ENCODE peak calls at places on chromosomes 3 and 15, in four cellular contexts. One of them, this sample, is unnamed.

GRCh38 chr3:31011383-31011782 is 116.9 kb upstream of the GADL1 start:
- DNase-seq in hepatocyte: no peak
- DNase-seq in testis: no peak
- DNase-seq in fibroblast of lung: no peak
- DNase-seq in this sample: no peak

GRCh38 chr3:42226470-42227425 is 39.2 kb downstream of the CCK start:
- DNase-seq in hepatocyte: no peak
- DNase-seq in testis: peak; percentile 41
- DNase-seq in fibroblast of lung: no peak
- DNase-seq in this sample: no peak

GRCh38 chr3:113981803-113982202 is 34.0 kb downstream of the ZDHHC23 start:
- DNase-seq in hepatocyte: no peak
- DNase-seq in testis: no peak
- DNase-seq in fibroblast of lung: no peak
- DNase-seq in this sample: no peak

GRCh38 chr3:172627057-172627809 is 83.6 kb downstream of the NCEH1 start:
- DNase-seq in hepatocyte: no peak
- DNase-seq in testis: no peak
- DNase-seq in fibroblast of lung: peak; percentile 66
- DNase-seq in this sample: no peak

GRCh38 chr3:9870978-9871377 is 9.1 kb downstream of the CIDEC start:
- DNase-seq in hepatocyte: no peak
- DNase-seq in testis: no peak
- DNase-seq in fibroblast of lung: peak; percentile 81
- DNase-seq in this sample: peak; percentile 28

GRCh38 chr3:120348065-120348980 is 831 bp downstream of the LRRC58 start:
- DNase-seq in hepatocyte: peak; percentile 13
- DNase-seq in testis: no peak
- DNase-seq in fibroblast of lung: peak; percentile 4
- DNase-seq in this sample: no peak

GRCh38 chr3:188832146-188832545 is 339.6 kb upstream of the TPRG1 start:
- DNase-seq in hepatocyte: no peak
- DNase-seq in testis: no peak
- DNase-seq in fibroblast of lung: no peak
- DNase-seq in this sample: no peak

GRCh38 chr3:197229178-197229577 is 69.2 kb downstream of the DLG1 start:
- DNase-seq in hepatocyte: no peak
- DNase-seq in testis: no peak
- DNase-seq in fibroblast of lung: no peak
- DNase-seq in this sample: no peak

GRCh38 chr15:92904832-92905640 is 4.9 kb downstream of the CHD2 start:
- DNase-seq in hepatocyte: no peak
- DNase-seq in testis: no peak
- DNase-seq in fibroblast of lung: peak; percentile 28
- DNase-seq in this sample: no peak

GRCh38 chr3:138686771-138687221 is 78.2 kb downstream of the FAIM start:
- DNase-seq in hepatocyte: peak; percentile 21
- DNase-seq in testis: no peak
- DNase-seq in fibroblast of lung: peak; percentile 83
- DNase-seq in this sample: peak; percentile 80

GRCh38 chr3:117356296-117356695 is 646.7 kb downstream of the TUSC7 start:
- DNase-seq in hepatocyte: no peak
- DNase-seq in testis: no peak
- DNase-seq in fibroblast of lung: no peak
- DNase-seq in this sample: no peak

GRCh38 chr15:39554746-39555387 is 26.0 kb upstream of the THBS1 start:
- DNase-seq in hepatocyte: no peak
- DNase-seq in testis: no peak
- DNase-seq in fibroblast of lung: no peak
- DNase-seq in this sample: no peak

GRCh38 chr3:53286727-53287412 is 31.0 kb upstream of the TKT start:
- DNase-seq in hepatocyte: no peak
- DNase-seq in testis: peak; percentile 40
- DNase-seq in fibroblast of lung: peak; percentile 18
- DNase-seq in this sample: peak; percentile 53
- H3K36me3 ChIP-seq in hepatocyte: no peaks in the 10 kb centered on the region
- H3K36me3 ChIP-seq in testis: no peaks in the 10 kb centered on the region
- H3K36me3 ChIP-seq in fibroblast of lung: peaks cover 3% of the 10 kb centered on the region
- H3K36me3 ChIP-seq in this sample: peaks cover 23% of the 10 kb centered on the region

DNA sequence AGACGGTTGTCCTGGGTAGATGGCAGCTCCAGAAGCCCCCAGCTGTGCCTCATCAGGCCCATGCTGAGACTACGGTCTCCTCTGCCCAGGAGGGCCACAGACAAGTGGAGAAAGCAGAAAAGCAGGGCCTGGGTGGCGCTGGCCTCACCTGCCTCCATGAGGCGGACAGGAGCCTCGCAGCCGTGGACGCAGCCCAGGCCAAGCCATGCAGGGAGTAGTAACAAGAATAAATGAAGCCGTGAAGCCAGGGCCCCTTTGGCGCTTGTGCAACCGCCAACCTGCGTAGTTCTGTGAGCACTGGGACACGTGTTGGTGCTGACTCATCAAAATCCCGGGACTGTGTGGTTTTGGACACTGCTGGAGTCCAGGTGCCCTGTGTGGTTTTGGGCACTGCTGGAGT is 12.3 kb upstream of the MUC4 start:
- DNase-seq in hepatocyte: no peak
- DNase-seq in testis: no peak
- DNase-seq in fibroblast of lung: no peak
- DNase-seq in this sample: no peak
- TF ChIP-seq CTCF in hepatocyte: no peak
- TF ChIP-seq CTCF in testis: no peak
- TF ChIP-seq CTCF in fibroblast of lung: no peak
- TF ChIP-seq CTCF in this sample: no peak

GRCh38 chr3:50119786-50120185 is 31.1 kb downstream of the RBM5 start:
- DNase-seq in hepatocyte: no peak
- DNase-seq in testis: no peak
- DNase-seq in fibroblast of lung: no peak
- DNase-seq in this sample: no peak
- H3K36me3 ChIP-seq in hepatocyte: peaks cover 7% of the 10 kb centered on the region
- H3K36me3 ChIP-seq in testis: no peaks in the 10 kb centered on the region
- H3K36me3 ChIP-seq in fibroblast of lung: peaks cover 39% of the 10 kb centered on the region
- H3K36me3 ChIP-seq in this sample: peaks cover 59% of the 10 kb centered on the region

DNA sequence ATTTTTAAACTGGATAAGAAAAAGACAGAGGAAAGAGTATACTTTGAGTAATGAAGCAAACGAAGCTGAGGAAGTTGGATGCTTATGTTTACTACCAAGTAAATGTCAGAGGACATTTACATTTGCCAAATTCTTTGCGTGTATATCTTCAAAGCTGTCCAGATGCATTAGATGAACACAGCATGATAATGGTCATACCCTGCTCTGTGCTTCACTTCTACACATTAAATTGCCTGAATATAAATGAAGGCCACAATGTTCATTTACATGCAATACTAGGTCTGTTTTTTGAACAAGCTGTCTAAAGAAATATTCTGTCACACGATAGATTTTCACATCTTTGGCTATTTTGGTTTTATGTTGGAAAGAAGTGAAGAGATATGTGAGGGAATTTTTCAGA is 405.8 kb upstream of the ADAMTS9 start:
- DNase-seq in hepatocyte: no peak
- DNase-seq in testis: no peak
- DNase-seq in fibroblast of lung: no peak
- DNase-seq in this sample: no peak
- TF ChIP-seq CTCF in hepatocyte: no peak
- TF ChIP-seq CTCF in testis: no peak
- TF ChIP-seq CTCF in fibroblast of lung: no peak
- TF ChIP-seq CTCF in this sample: no peak

GRCh38 chr15:101022306-101022705 is 103.1 kb downstream of the LRRK1 start:
- DNase-seq in hepatocyte: no peak
- DNase-seq in testis: no peak
- DNase-seq in fibroblast of lung: no peak
- DNase-seq in this sample: no peak

GRCh38 chr15:101024111-101024695 is 105.0 kb downstream of the LRRK1 start:
- DNase-seq in hepatocyte: peak; percentile 42
- DNase-seq in testis: peak; percentile 79
- DNase-seq in fibroblast of lung: peak; percentile 94
- DNase-seq in this sample: peak; percentile 68

GRCh38 chr15:101024709-101025108 is 105.6 kb downstream of the LRRK1 start:
- DNase-seq in hepatocyte: no peak
- DNase-seq in testis: peak; percentile 8
- DNase-seq in fibroblast of lung: no peak
- DNase-seq in this sample: no peak

GRCh38 chr15:101022876-101023275 is 103.7 kb downstream of the LRRK1 start:
- DNase-seq in hepatocyte: no peak
- DNase-seq in testis: no peak
- DNase-seq in fibroblast of lung: no peak
- DNase-seq in this sample: no peak

GRCh38 chr15:101023501-101024110 is 104.4 kb downstream of the LRRK1 start:
- DNase-seq in hepatocyte: no peak
- DNase-seq in testis: no peak
- DNase-seq in fibroblast of lung: no peak
- DNase-seq in this sample: no peak
- H3K36me3 ChIP-seq in hepatocyte: no peaks in the 10 kb centered on the region
- H3K36me3 ChIP-seq in testis: no peaks in the 10 kb centered on the region
- H3K36me3 ChIP-seq in fibroblast of lung: no peaks in the 10 kb centered on the region
- H3K36me3 ChIP-seq in this sample: no peaks in the 10 kb centered on the region

This sample was measured in brain microvascular endothelial cell.